ENCODE peak calls at places on chromosomes 2 and 18, in five cellular contexts. One of them, this sample, is unnamed.

GRCh38 chr18:12645264-12645663 is 12.6 kb downstream of the SPIRE1 start:
- DNase-seq in heart left ventricle: no peak
- DNase-seq in CD8-positive, alpha-beta T cell: no peak
- DNase-seq in NCI-H2107: no peak
- DNase-seq in neuronal stem cell: no peak
- DNase-seq in this sample: no peak

GRCh38 chr2:31937741-31938140 is 73.1 kb downstream of the MEMO1 start:
- DNase-seq in heart left ventricle: no peak
- DNase-seq in CD8-positive, alpha-beta T cell: no peak
- DNase-seq in NCI-H2107: no peak
- DNase-seq in neuronal stem cell: no peak
- DNase-seq in this sample: no peak

GRCh38 chr2:133414486-133415209 is 153.6 kb downstream of the NCKAP5 start:
- DNase-seq in heart left ventricle: no peak
- DNase-seq in CD8-positive, alpha-beta T cell: no peak
- DNase-seq in NCI-H2107: no peak
- DNase-seq in neuronal stem cell: no peak
- DNase-seq in this sample: no peak

GRCh38 chr2:183438541-183438940 is 314.3 kb downstream of the NUP35 start:
- DNase-seq in heart left ventricle: no peak
- DNase-seq in CD8-positive, alpha-beta T cell: no peak
- DNase-seq in NCI-H2107: no peak
- DNase-seq in neuronal stem cell: no peak
- DNase-seq in this sample: no peak

GRCh38 chr18:49846718-49847470 is 33.6 kb upstream of the ACAA2 start:
- DNase-seq in heart left ventricle: no peak
- DNase-seq in CD8-positive, alpha-beta T cell: no peak
- DNase-seq in NCI-H2107: peak
- DNase-seq in neuronal stem cell: no peak
- DNase-seq in this sample: no peak

GRCh38 chr2:37809525-37809924 is 115.6 kb upstream of the RMDN2 start:
- DNase-seq in heart left ventricle: peak
- DNase-seq in CD8-positive, alpha-beta T cell: no peak
- DNase-seq in NCI-H2107: no peak
- DNase-seq in neuronal stem cell: no peak
- DNase-seq in this sample: no peak

GRCh38 chr2:1769703-1770422 is 25.5 kb upstream of the PXDN start:
- DNase-seq in heart left ventricle: peak
- DNase-seq in CD8-positive, alpha-beta T cell: peak
- DNase-seq in NCI-H2107: peak
- DNase-seq in neuronal stem cell: peak
- DNase-seq in this sample: peak

GRCh38 chr2:80329491-80329890 is 24.9 kb upstream of the LRRTM1 start:
- DNase-seq in heart left ventricle: no peak
- DNase-seq in CD8-positive, alpha-beta T cell: no peak
- DNase-seq in NCI-H2107: no peak
- DNase-seq in neuronal stem cell: no peak
- DNase-seq in this sample: no peak

GRCh38 chr2:159904565-159905281 is 106.7 kb upstream of the CD302 start:
- DNase-seq in heart left ventricle: peak
- DNase-seq in CD8-positive, alpha-beta T cell: peak
- DNase-seq in NCI-H2107: no peak
- DNase-seq in neuronal stem cell: no peak
- DNase-seq in this sample: peak

GRCh38 chr18:963276-963675 is 58.6 kb downstream of the ADCYAP1 start:
- DNase-seq in heart left ventricle: no peak
- DNase-seq in CD8-positive, alpha-beta T cell: no peak
- DNase-seq in NCI-H2107: no peak
- DNase-seq in neuronal stem cell: no peak
- DNase-seq in this sample: no peak

GRCh38 chr2:120398051-120398960 is 52.4 kb downstream of the INHBB start:
- DNase-seq in heart left ventricle: no peak
- DNase-seq in CD8-positive, alpha-beta T cell: no peak
- DNase-seq in NCI-H2107: no peak
- DNase-seq in neuronal stem cell: no peak
- DNase-seq in this sample: no peak

GRCh38 chr2:68744517-68744916 is 9.9 kb downstream of the ARHGAP25 start:
- DNase-seq in heart left ventricle: no peak
- DNase-seq in CD8-positive, alpha-beta T cell: no peak
- DNase-seq in NCI-H2107: no peak
- DNase-seq in neuronal stem cell: no peak
- DNase-seq in this sample: no peak

GRCh38 chr2:117770696-117771095 is 43.8 kb upstream of the DDX18 start:
- DNase-seq in heart left ventricle: no peak
- DNase-seq in CD8-positive, alpha-beta T cell: no peak
- DNase-seq in NCI-H2107: no peak
- DNase-seq in neuronal stem cell: no peak
- DNase-seq in this sample: no peak

GRCh38 chr2:31275976-31276375 is 42.0 kb downstream of the EHD3 start:
- DNase-seq in heart left ventricle: peak
- DNase-seq in CD8-positive, alpha-beta T cell: no peak
- DNase-seq in NCI-H2107: no peak
- DNase-seq in neuronal stem cell: no peak
- DNase-seq in this sample: no peak

GRCh38 chr2:12090590-12090989 is 344.2 kb downstream of the LPIN1 start:
- DNase-seq in heart left ventricle: no peak
- DNase-seq in CD8-positive, alpha-beta T cell: no peak
- DNase-seq in NCI-H2107: no peak
- DNase-seq in neuronal stem cell: no peak
- DNase-seq in this sample: no peak

GRCh38 chr2:215391531-215391930 is 44.3 kb downstream of the FN1 start:
- DNase-seq in heart left ventricle: no peak
- DNase-seq in CD8-positive, alpha-beta T cell: no peak
- DNase-seq in NCI-H2107: no peak
- DNase-seq in neuronal stem cell: no peak
- DNase-seq in this sample: no peak

GRCh38 chr2:69998761-69999160 is 37.3 kb upstream of the ASPRV1 start:
- DNase-seq in heart left ventricle: no peak
- DNase-seq in CD8-positive, alpha-beta T cell: no peak
- DNase-seq in NCI-H2107: no peak
- DNase-seq in neuronal stem cell: no peak
- DNase-seq in this sample: no peak

GRCh38 chr2:239178484-239178883 is 222.3 kb downstream of the HDAC4 start:
- DNase-seq in heart left ventricle: no peak
- DNase-seq in CD8-positive, alpha-beta T cell: no peak
- DNase-seq in NCI-H2107: no peak
- DNase-seq in neuronal stem cell: no peak
- DNase-seq in this sample: no peak

GRCh38 chr18:10234912-10235439 is 219.5 kb upstream of the APCDD1 start:
- DNase-seq in heart left ventricle: no peak
- DNase-seq in CD8-positive, alpha-beta T cell: no peak
- DNase-seq in NCI-H2107: no peak
- DNase-seq in neuronal stem cell: no peak
- DNase-seq in this sample: no peak

GRCh38 chr2:102000012-102000411 is 8.3 kb downstream of the IL1R2 start:
- DNase-seq in heart left ventricle: no peak
- DNase-seq in CD8-positive, alpha-beta T cell: no peak
- DNase-seq in NCI-H2107: no peak
- DNase-seq in neuronal stem cell: no peak
- DNase-seq in this sample: no peak

GRCh38 chr2:1602359-1603010 is 141.8 kb downstream of the PXDN start:
- DNase-seq in heart left ventricle: no peak
- DNase-seq in CD8-positive, alpha-beta T cell: no peak
- DNase-seq in NCI-H2107: no peak
- DNase-seq in neuronal stem cell: no peak
- DNase-seq in this sample: no peak

This sample was measured in CD4-positive, alpha-beta T cell.